ENCODE peak calls at places on chromosomes 2 and 18, in five cellular contexts. One of them, this sample, is unnamed.

GRCh38 chr2:233929352-233929843 is 12.2 kb downstream of the TRPM8 start:
- DNase-seq in IMR-90: no peak
- DNase-seq in neuronal stem cell: no peak
- DNase-seq in mesenchymal stem cell: no peak
- DNase-seq in H9: peak; percentile 51
- DNase-seq in this sample: peak; percentile 57

GRCh38 chr2:237888389-237888788 is 29.0 kb downstream of the RAMP1 start:
- DNase-seq in IMR-90: peak; percentile 85
- DNase-seq in neuronal stem cell: no peak
- DNase-seq in mesenchymal stem cell: peak; percentile 79
- DNase-seq in H9: no peak
- DNase-seq in this sample: no peak

GRCh38 chr2:147394179-147394790 is 450.5 kb upstream of the ACVR2A start:
- DNase-seq in IMR-90: no peak
- DNase-seq in neuronal stem cell: no peak
- DNase-seq in mesenchymal stem cell: no peak
- DNase-seq in H9: no peak
- DNase-seq in this sample: no peak

GRCh38 chr18:49813071-49813320 is 337 bp downstream of the ACAA2 start:
- DNase-seq in IMR-90: peak; percentile 28
- DNase-seq in neuronal stem cell: no peak
- DNase-seq in mesenchymal stem cell: peak; percentile 55
- DNase-seq in H9: no peak
- DNase-seq in this sample: peak; percentile 70

GRCh38 chr18:10353791-10354190 is 100.6 kb upstream of the APCDD1 start:
- DNase-seq in IMR-90: peak; percentile 95
- DNase-seq in neuronal stem cell: no peak
- DNase-seq in mesenchymal stem cell: peak; percentile 65
- DNase-seq in H9: no peak
- DNase-seq in this sample: no peak

GRCh38 chr2:68293024-68293423 is 26.7 kb downstream of the CNRIP1 start:
- DNase-seq in IMR-90: no peak
- DNase-seq in neuronal stem cell: no peak
- DNase-seq in mesenchymal stem cell: no peak
- DNase-seq in H9: no peak
- DNase-seq in this sample: no peak

GRCh38 chr2:1219901-1220691 is 193.2 kb upstream of the TPO start:
- DNase-seq in IMR-90: no peak
- DNase-seq in neuronal stem cell: no peak
- DNase-seq in mesenchymal stem cell: no peak
- DNase-seq in H9: no peak
- DNase-seq in this sample: no peak

GRCh38 chr2:101120124-101120996 is 30.8 kb downstream of the TBC1D8 start:
- DNase-seq in IMR-90: peak; percentile 29
- DNase-seq in neuronal stem cell: no peak
- DNase-seq in mesenchymal stem cell: peak; percentile 90
- DNase-seq in H9: no peak
- DNase-seq in this sample: no peak

GRCh38 chr18:23793985-23794867 is 105.0 kb downstream of the LAMA3 start:
- DNase-seq in IMR-90: no peak
- DNase-seq in neuronal stem cell: no peak
- DNase-seq in mesenchymal stem cell: no peak
- DNase-seq in H9: no peak
- DNase-seq in this sample: peak; percentile 50

GRCh38 chr2:156165742-156166141 is 166.8 kb downstream of the NR4A2 start:
- DNase-seq in IMR-90: no peak
- DNase-seq in neuronal stem cell: no peak
- DNase-seq in mesenchymal stem cell: no peak
- DNase-seq in H9: no peak
- DNase-seq in this sample: no peak

GRCh38 chr2:218727502-218728165 is 17.0 kb downstream of the TTLL4 start:
- DNase-seq in IMR-90: peak; percentile 34
- DNase-seq in neuronal stem cell: no peak
- DNase-seq in mesenchymal stem cell: peak; percentile 24
- DNase-seq in H9: no peak
- DNase-seq in this sample: no peak

GRCh38 chr2:97728091-97728596 is 14.8 kb downstream of the ZAP70 start:
- DNase-seq in IMR-90: no peak
- DNase-seq in neuronal stem cell: no peak
- DNase-seq in mesenchymal stem cell: peak; percentile 57
- DNase-seq in H9: no peak
- DNase-seq in this sample: no peak

GRCh38 chr2:25286025-25286400 is 55.7 kb downstream of the DNMT3A start:
- DNase-seq in IMR-90: no peak
- DNase-seq in neuronal stem cell: no peak
- DNase-seq in mesenchymal stem cell: no peak
- DNase-seq in H9: peak; percentile 68
- DNase-seq in this sample: peak; percentile 78

GRCh38 chr18:8949206-8949605 is 153.3 kb upstream of the NDUFV2 start:
- DNase-seq in IMR-90: peak; percentile 48
- DNase-seq in neuronal stem cell: no peak
- DNase-seq in mesenchymal stem cell: peak; percentile 57
- DNase-seq in H9: no peak
- DNase-seq in this sample: no peak

GRCh38 chr2:233492738-233493137 is 73.8 kb downstream of the USP40 start:
- DNase-seq in IMR-90: no peak
- DNase-seq in neuronal stem cell: no peak
- DNase-seq in mesenchymal stem cell: no peak
- DNase-seq in H9: no peak
- DNase-seq in this sample: no peak

GRCh38 chr2:86140969-86141392 is 34.9 kb downstream of the PTCD3 start:
- DNase-seq in IMR-90: no peak
- DNase-seq in neuronal stem cell: no peak
- DNase-seq in mesenchymal stem cell: no peak
- DNase-seq in H9: no peak
- DNase-seq in this sample: no peak

GRCh38 chr2:78676921-78677696 is 348.4 kb upstream of the REG3G start:
- DNase-seq in IMR-90: no peak
- DNase-seq in neuronal stem cell: no peak
- DNase-seq in mesenchymal stem cell: no peak
- DNase-seq in H9: peak; percentile 46
- DNase-seq in this sample: peak; percentile 35

GRCh38 chr2:175880-176800 is 87.7 kb downstream of the SH3YL1 start:
- DNase-seq in IMR-90: peak; percentile 1
- DNase-seq in neuronal stem cell: no peak
- DNase-seq in mesenchymal stem cell: peak; percentile 79
- DNase-seq in H9: no peak
- DNase-seq in this sample: no peak

GRCh38 chr2:176177580-176178270 is 10.7 kb upstream of the HOXD1 start:
- DNase-seq in IMR-90: no peak
- DNase-seq in neuronal stem cell: no peak
- DNase-seq in mesenchymal stem cell: no peak
- DNase-seq in H9: peak; percentile 67
- DNase-seq in this sample: peak; percentile 52

GRCh38 chr2:229032596-229033234 is 238.4 kb downstream of the PID1 start:
- DNase-seq in IMR-90: no peak
- DNase-seq in neuronal stem cell: no peak
- DNase-seq in mesenchymal stem cell: no peak
- DNase-seq in H9: no peak
- DNase-seq in this sample: no peak

GRCh38 chr2:158816797-158817196 is 21.7 kb downstream of the DAPL1 start:
- DNase-seq in IMR-90: no peak
- DNase-seq in neuronal stem cell: no peak
- DNase-seq in mesenchymal stem cell: no peak
- DNase-seq in H9: no peak
- DNase-seq in this sample: no peak

GRCh38 chr2:55268288-55268906 is 634 bp downstream of the MTIF2 start:
- DNase-seq in IMR-90: no peak
- DNase-seq in neuronal stem cell: no peak
- DNase-seq in mesenchymal stem cell: no peak
- DNase-seq in H9: no peak
- DNase-seq in this sample: no peak

DNA sequence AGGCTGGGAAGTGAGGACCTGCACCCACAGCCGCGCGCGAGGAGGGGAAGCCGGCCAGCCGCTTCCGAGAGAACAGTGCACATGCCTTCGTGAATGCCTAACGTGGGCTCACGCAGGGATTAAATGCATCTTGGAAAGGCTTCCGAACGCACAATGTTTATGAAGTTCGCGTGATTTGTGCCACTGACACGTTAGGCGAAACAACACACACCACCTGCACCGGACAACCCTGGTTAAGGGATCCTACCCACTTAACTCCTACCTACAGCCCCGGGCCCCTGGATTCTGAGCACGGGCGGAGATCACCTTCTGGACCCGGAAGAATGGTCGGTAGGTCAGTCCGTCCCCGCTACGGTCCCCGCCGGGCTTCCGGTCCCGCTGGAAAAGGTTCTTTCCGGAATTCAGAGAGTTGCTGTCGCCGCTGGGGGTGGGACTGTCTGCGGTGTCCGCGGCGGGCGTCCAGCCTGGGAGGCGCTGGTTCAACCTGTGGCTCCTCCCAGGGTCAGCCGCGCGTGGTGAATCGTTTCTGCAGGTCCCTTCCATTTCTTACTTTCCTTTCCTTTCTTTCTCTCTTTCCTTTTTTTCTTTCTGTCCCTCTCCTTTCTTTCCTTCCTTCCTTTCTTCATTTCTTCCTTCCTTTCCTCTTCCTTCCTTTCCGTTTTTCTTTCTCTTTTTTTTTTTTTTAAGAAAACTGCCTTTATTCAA is at the start of gene MTIF2:
- DNase-seq in IMR-90: peak; percentile 91
- DNase-seq in neuronal stem cell: peak; percentile 81
- DNase-seq in mesenchymal stem cell: peak; percentile 96
- DNase-seq in H9: peak; percentile 95
- DNase-seq in this sample: peak; percentile 98
- H4K8ac ChIP-seq in IMR-90: peak within 1 kb of the TSS; percentile 98
- H4K8ac ChIP-seq in neuronal stem cell: peak within 1 kb of the TSS; percentile 83
- H4K8ac ChIP-seq in mesenchymal stem cell: peak within 1 kb of the TSS; percentile 93
- H4K8ac ChIP-seq in H9: peak within 1 kb of the TSS; percentile 86
- H4K8ac ChIP-seq in this sample: peak within 1 kb of the TSS; percentile 96

GRCh38 chr18:31247574-31248199 is 70.3 kb upstream of the DSG1 start:
- DNase-seq in IMR-90: peak; percentile 9
- DNase-seq in neuronal stem cell: no peak
- DNase-seq in mesenchymal stem cell: peak; percentile 45
- DNase-seq in H9: no peak
- DNase-seq in this sample: no peak
- H3K4me2 ChIP-seq in IMR-90: no peak overlapping the region
- H3K4me2 ChIP-seq in neuronal stem cell: no peak overlapping the region
- H3K4me2 ChIP-seq in mesenchymal stem cell: no peak overlapping the region
- H3K4me2 ChIP-seq in H9: no peak overlapping the region
- H3K4me2 ChIP-seq in this sample: no peak overlapping the region

GRCh38 chr2:125638345-125638744 is 1017.6 kb upstream of the GYPC start:
- DNase-seq in IMR-90: no peak
- DNase-seq in neuronal stem cell: no peak
- DNase-seq in mesenchymal stem cell: no peak
- DNase-seq in H9: no peak
- DNase-seq in this sample: no peak

GRCh38 chr2:125642032-125642431 is 1013.9 kb upstream of the GYPC start:
- DNase-seq in IMR-90: no peak
- DNase-seq in neuronal stem cell: no peak
- DNase-seq in mesenchymal stem cell: no peak
- DNase-seq in H9: no peak
- DNase-seq in this sample: no peak

GRCh38 chr2:125643585-125643984 is 1012.4 kb upstream of the GYPC start:
- DNase-seq in IMR-90: no peak
- DNase-seq in neuronal stem cell: no peak
- DNase-seq in mesenchymal stem cell: no peak
- DNase-seq in H9: no peak
- DNase-seq in this sample: no peak

GRCh38 chr2:125643128-125643527 is 1012.8 kb upstream of the GYPC start:
- DNase-seq in IMR-90: no peak
- DNase-seq in neuronal stem cell: no peak
- DNase-seq in mesenchymal stem cell: no peak
- DNase-seq in H9: no peak
- DNase-seq in this sample: no peak

DNA sequence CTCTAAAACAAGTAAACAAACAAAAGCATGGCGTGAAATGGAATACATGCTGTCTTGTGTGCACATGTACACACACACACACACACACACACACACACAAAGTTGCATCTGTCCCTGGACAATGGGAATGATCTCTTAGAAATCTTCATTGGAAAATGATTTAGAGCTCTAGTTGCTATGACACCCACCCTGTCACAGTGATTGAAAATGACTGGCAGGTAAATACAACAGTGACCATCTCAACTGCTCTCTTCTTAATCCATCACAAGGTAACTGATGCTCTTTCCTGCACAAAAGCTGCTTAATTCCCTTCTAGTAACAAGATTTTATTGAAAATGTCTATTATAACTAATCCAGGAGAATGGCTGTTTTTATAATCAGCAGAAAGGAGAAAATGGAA is 1011.7 kb upstream of the GYPC start:
- DNase-seq in IMR-90: no peak
- DNase-seq in neuronal stem cell: no peak
- DNase-seq in mesenchymal stem cell: no peak
- DNase-seq in H9: no peak
- DNase-seq in this sample: no peak
- H4K8ac ChIP-seq in IMR-90: no peak overlapping the region
- H4K8ac ChIP-seq in neuronal stem cell: no peak overlapping the region
- H4K8ac ChIP-seq in mesenchymal stem cell: no peak overlapping the region
- H4K8ac ChIP-seq in H9: no peak overlapping the region
- H4K8ac ChIP-seq in this sample: no peak overlapping the region

DNA sequence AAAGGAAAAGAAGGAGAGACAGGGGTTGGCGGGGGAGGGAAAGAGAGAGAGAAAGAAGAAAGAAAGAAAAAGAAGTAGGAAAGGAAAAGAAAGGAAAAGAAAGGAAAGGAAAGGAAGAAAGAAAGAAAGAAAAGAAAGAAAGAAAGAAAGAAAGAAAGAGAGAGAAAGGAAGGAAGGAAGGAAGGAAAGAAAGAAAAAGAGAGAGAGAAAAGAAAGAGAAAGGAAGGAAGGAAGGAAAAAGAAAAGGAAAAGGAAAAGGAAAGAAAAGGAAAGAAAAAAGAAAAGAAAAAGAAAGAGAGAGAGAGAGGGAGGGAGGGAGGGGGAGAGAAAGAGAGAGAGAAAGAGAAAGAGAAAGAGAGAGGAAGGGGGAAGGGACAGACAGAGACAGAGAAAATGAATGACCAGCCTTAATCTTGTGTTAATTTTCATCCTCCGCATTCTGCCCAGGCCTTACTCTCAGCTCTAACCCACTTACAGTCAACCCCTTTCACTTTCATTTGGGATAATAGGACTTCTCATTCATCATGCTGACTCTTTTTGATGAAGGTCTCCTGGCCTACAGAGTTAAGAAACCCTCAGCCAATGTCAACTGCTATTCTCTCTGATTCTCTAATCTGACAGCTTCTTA is 207.3 kb downstream of the SUCLG1 start:
- DNase-seq in IMR-90: no peak
- DNase-seq in neuronal stem cell: no peak
- DNase-seq in mesenchymal stem cell: no peak
- DNase-seq in H9: no peak
- DNase-seq in this sample: no peak
- H3K4me2 ChIP-seq in IMR-90: no peak overlapping the region
- H3K4me2 ChIP-seq in neuronal stem cell: no peak overlapping the region
- H3K4me2 ChIP-seq in mesenchymal stem cell: no peak overlapping the region
- H3K4me2 ChIP-seq in H9: no peak overlapping the region
- H3K4me2 ChIP-seq in this sample: no peak overlapping the region

This sample was measured in mesendoderm.